ENCODE peak calls at places on chromosomes 6 and 20, in eight cellular contexts. A is CD4-positive, alpha-beta T cell; Y is mucosa of gallbladder; Q is renal cortical epithelial cell; R is activated CD4-positive, CD25-positive, alpha-beta regulatory T cell; V is foreskin keratinocyte; I is caudate nucleus; C is NB4. W is an unnamed sample.

GRCh38 chr20:1871807-1872455 is 23.3 kb upstream of the SIRPA start:
- DNase-seq in A (no peak), Y (peak), Q (no peak), R (no peak), V (no peak), I (no peak), C (no peak), W (no peak)

GRCh38 chr20:62282103-62282502 is 20.7 kb upstream of the ADRM1 start:
- DNase-seq in A (no peak), Y (no peak), Q (no peak), R (no peak), V (no peak), I (no peak), C (no peak), W (no peak)

GRCh38 chr20:38969708-38970107 is 7.6 kb downstream of the DHX35 start:
- DNase-seq in A (no peak), Y (no peak), Q (no peak), R (no peak), V (no peak), I (no peak), C (no peak), W (no peak)

GRCh38 chr6:38638941-38639497 is 710 bp downstream of the BTBD9 start:
- DNase-seq in A (peak), Y (peak), Q (peak), R (peak), V (peak), I (peak), C (peak), W (no peak)

GRCh38 chr6:35544748-35545361 is 32.2 kb upstream of the TULP1 start:
- DNase-seq in A (no peak), Y (no peak), Q (no peak), R (no peak), V (peak), I (no peak), C (peak), W (no peak)

GRCh38 chr6:136923116-136923953 is 1.2 kb downstream of the SLC35D3 start:
- DNase-seq in A (no peak), Y (no peak), Q (no peak), R (no peak), V (no peak), I (peak), C (no peak), W (no peak)

GRCh38 chr6:143062551-143062950 is 1.9 kb downstream of the AIG1 start:
- DNase-seq in A (no peak), Y (no peak), Q (no peak), R (no peak), V (no peak), I (no peak), C (no peak), W (no peak)

GRCh38 chr6:6039946-6040509 is 33.3 kb upstream of the NRN1 start:
- DNase-seq in A (no peak), Y (no peak), Q (no peak), R (no peak), V (no peak), I (no peak), C (peak), W (no peak)

GRCh38 chr6:142744836-142745235 is 200.1 kb downstream of the HIVEP2 start:
- DNase-seq in A (no peak), Y (no peak), Q (peak), R (no peak), V (peak), I (no peak), C (no peak), W (no peak)

GRCh38 chr6:17120019-17120418 is 18.2 kb downstream of the STMND1 start:
- DNase-seq in A (no peak), Y (no peak), Q (no peak), R (no peak), V (no peak), I (no peak), C (no peak), W (no peak)

GRCh38 chr6:150417899-150418824 is 49.4 kb downstream of the IYD start:
- DNase-seq in A (no peak), Y (peak), Q (peak), R (no peak), V (peak), I (no peak), C (peak), W (peak)

GRCh38 chr20:10672579-10673127 is 1.1 kb downstream of the JAG1 start:
- DNase-seq in A (no peak), Y (peak), Q (no peak), R (no peak), V (peak), I (no peak), C (peak), W (no peak)

GRCh38 chr20:47237715-47238114 is 118.8 kb downstream of the ZMYND8 start:
- DNase-seq in A (no peak), Y (no peak), Q (no peak), R (no peak), V (no peak), I (peak), C (no peak), W (no peak)

GRCh38 chr6:49506569-49507111 is 6.9 kb downstream of the GLYATL3 start:
- DNase-seq in A (no peak), Y (peak), Q (peak), R (no peak), V (no peak), I (no peak), C (no peak), W (no peak)

GRCh38 chr6:18489335-18489734 is 102.2 kb downstream of the RNF144B start:
- DNase-seq in A (no peak), Y (no peak), Q (no peak), R (no peak), V (no peak), I (no peak), C (no peak), W (no peak)

GRCh38 chr20:47725248-47725973 is 59.9 kb downstream of the SULF2 start:
- DNase-seq in A (peak), Y (peak), Q (peak), R (peak), V (peak), I (peak), C (peak), W (peak)

GRCh38 chr6:147287869-147288271 is 83.7 kb downstream of the STXBP5 start:
- DNase-seq in A (no peak), Y (no peak), Q (peak), R (no peak), V (peak), I (no peak), C (no peak), W (no peak)

GRCh38 chr6:21984551-21984950 is 312.3 kb downstream of the PRL start:
- DNase-seq in A (no peak), Y (no peak), Q (no peak), R (no peak), V (no peak), I (no peak), C (no peak), W (no peak)

GRCh38 chr6:12890171-12890790 is 173.7 kb downstream of the PHACTR1 start:
- DNase-seq in A (no peak), Y (no peak), Q (no peak), R (no peak), V (no peak), I (no peak), C (peak), W (no peak)

GRCh38 chr6:139533573-139534471 is 159.4 kb upstream of the CITED2 start:
- DNase-seq in A (no peak), Y (peak), Q (peak), R (no peak), V (peak), I (no peak), C (no peak), W (peak)

GRCh38 chr20:38726849-38727601 is 2.7 kb downstream of the SLC32A1 start:
- DNase-seq in A (peak), Y (no peak), Q (no peak), R (no peak), V (no peak), I (peak), C (peak), W (no peak)

GRCh38 chr6:56524891-56525703 is 117.6 kb downstream of the DST start:
- DNase-seq in A (no peak), Y (no peak), Q (peak), R (no peak), V (peak), I (no peak), C (no peak), W (no peak)

GRCh38 chr6:166078294-166078693 is 89.4 kb downstream of the TBXT start:
- DNase-seq in A (no peak), Y (no peak), Q (peak), R (no peak), V (no peak), I (no peak), C (no peak), W (no peak)

W was measured in epithelial cell of proximal tubule.